ENCODE peak calls at places on chromosomes 4 and X, in ten cellular contexts. One of them, this sample, is unnamed.

GRCh38 chr4:5144384-5144783 is 93.1 kb downstream of the STK32B start:
- DNase-seq in HepG2: no peak
- DNase-seq in epithelial cell of proximal tubule: no peak
- DNase-seq in CD8-positive, alpha-beta T cell: no peak
- DNase-seq in H1: no peak
- DNase-seq in uterus: no peak
- DNase-seq in brain microvascular endothelial cell: no peak
- DNase-seq in dorsolateral prefrontal cortex: no peak
- DNase-seq in neural progenitor cell: no peak
- DNase-seq in astrocyte of the spinal cord: no peak
- DNase-seq in this sample: no peak

GRCh38 chr4:1075809-1076524 is 37.4 kb downstream of the RNF212 start:
- DNase-seq in HepG2: no peak
- DNase-seq in epithelial cell of proximal tubule: no peak
- DNase-seq in CD8-positive, alpha-beta T cell: no peak
- DNase-seq in H1: no peak
- DNase-seq in uterus: no peak
- DNase-seq in brain microvascular endothelial cell: no peak
- DNase-seq in dorsolateral prefrontal cortex: no peak
- DNase-seq in neural progenitor cell: no peak
- DNase-seq in astrocyte of the spinal cord: no peak
- DNase-seq in this sample: no peak

GRCh38 chrX:132146456-132146855 is 18.6 kb upstream of the FRMD7 start:
- DNase-seq in HepG2: peak
- DNase-seq in epithelial cell of proximal tubule: no peak
- DNase-seq in CD8-positive, alpha-beta T cell: no peak
- DNase-seq in H1: no peak
- DNase-seq in uterus: no peak
- DNase-seq in brain microvascular endothelial cell: no peak
- DNase-seq in dorsolateral prefrontal cortex: no peak
- DNase-seq in neural progenitor cell: peak
- DNase-seq in astrocyte of the spinal cord: no peak
- DNase-seq in this sample: no peak

GRCh38 chr4:37953620-37954325 is 6.4 kb upstream of the PTTG2 start:
- DNase-seq in HepG2: peak
- DNase-seq in epithelial cell of proximal tubule: no peak
- DNase-seq in CD8-positive, alpha-beta T cell: no peak
- DNase-seq in H1: no peak
- DNase-seq in uterus: no peak
- DNase-seq in brain microvascular endothelial cell: peak
- DNase-seq in dorsolateral prefrontal cortex: no peak
- DNase-seq in neural progenitor cell: no peak
- DNase-seq in astrocyte of the spinal cord: peak
- DNase-seq in this sample: peak

GRCh38 chrX:56029691-56030090 is 202.5 kb upstream of the KLF8 start:
- DNase-seq in HepG2: no peak
- DNase-seq in epithelial cell of proximal tubule: no peak
- DNase-seq in CD8-positive, alpha-beta T cell: no peak
- DNase-seq in H1: no peak
- DNase-seq in uterus: no peak
- DNase-seq in brain microvascular endothelial cell: no peak
- DNase-seq in dorsolateral prefrontal cortex: no peak
- DNase-seq in neural progenitor cell: no peak
- DNase-seq in astrocyte of the spinal cord: no peak
- DNase-seq in this sample: no peak

GRCh38 chr4:7254736-7255487 is 62.6 kb downstream of the SORCS2 start:
- DNase-seq in HepG2: no peak
- DNase-seq in epithelial cell of proximal tubule: no peak
- DNase-seq in CD8-positive, alpha-beta T cell: no peak
- DNase-seq in H1: no peak
- DNase-seq in uterus: no peak
- DNase-seq in brain microvascular endothelial cell: peak
- DNase-seq in dorsolateral prefrontal cortex: no peak
- DNase-seq in neural progenitor cell: no peak
- DNase-seq in astrocyte of the spinal cord: no peak
- DNase-seq in this sample: no peak

GRCh38 chr4:139278956-139279722 is 886 bp downstream of the MGARP start:
- DNase-seq in HepG2: no peak
- DNase-seq in epithelial cell of proximal tubule: no peak
- DNase-seq in CD8-positive, alpha-beta T cell: no peak
- DNase-seq in H1: peak
- DNase-seq in uterus: no peak
- DNase-seq in brain microvascular endothelial cell: no peak
- DNase-seq in dorsolateral prefrontal cortex: no peak
- DNase-seq in neural progenitor cell: peak
- DNase-seq in astrocyte of the spinal cord: peak
- DNase-seq in this sample: no peak

GRCh38 chrX:39648548-39649254 is 449.1 kb downstream of the BCOR start:
- DNase-seq in HepG2: no peak
- DNase-seq in epithelial cell of proximal tubule: no peak
- DNase-seq in CD8-positive, alpha-beta T cell: no peak
- DNase-seq in H1: no peak
- DNase-seq in uterus: no peak
- DNase-seq in brain microvascular endothelial cell: peak
- DNase-seq in dorsolateral prefrontal cortex: no peak
- DNase-seq in neural progenitor cell: no peak
- DNase-seq in astrocyte of the spinal cord: no peak
- DNase-seq in this sample: no peak

GRCh38 chr4:15234101-15234500 is 193.7 kb upstream of the C1QTNF7 start:
- DNase-seq in HepG2: no peak
- DNase-seq in epithelial cell of proximal tubule: no peak
- DNase-seq in CD8-positive, alpha-beta T cell: no peak
- DNase-seq in H1: no peak
- DNase-seq in uterus: no peak
- DNase-seq in brain microvascular endothelial cell: peak
- DNase-seq in dorsolateral prefrontal cortex: no peak
- DNase-seq in neural progenitor cell: no peak
- DNase-seq in astrocyte of the spinal cord: peak
- DNase-seq in this sample: peak

DNA sequence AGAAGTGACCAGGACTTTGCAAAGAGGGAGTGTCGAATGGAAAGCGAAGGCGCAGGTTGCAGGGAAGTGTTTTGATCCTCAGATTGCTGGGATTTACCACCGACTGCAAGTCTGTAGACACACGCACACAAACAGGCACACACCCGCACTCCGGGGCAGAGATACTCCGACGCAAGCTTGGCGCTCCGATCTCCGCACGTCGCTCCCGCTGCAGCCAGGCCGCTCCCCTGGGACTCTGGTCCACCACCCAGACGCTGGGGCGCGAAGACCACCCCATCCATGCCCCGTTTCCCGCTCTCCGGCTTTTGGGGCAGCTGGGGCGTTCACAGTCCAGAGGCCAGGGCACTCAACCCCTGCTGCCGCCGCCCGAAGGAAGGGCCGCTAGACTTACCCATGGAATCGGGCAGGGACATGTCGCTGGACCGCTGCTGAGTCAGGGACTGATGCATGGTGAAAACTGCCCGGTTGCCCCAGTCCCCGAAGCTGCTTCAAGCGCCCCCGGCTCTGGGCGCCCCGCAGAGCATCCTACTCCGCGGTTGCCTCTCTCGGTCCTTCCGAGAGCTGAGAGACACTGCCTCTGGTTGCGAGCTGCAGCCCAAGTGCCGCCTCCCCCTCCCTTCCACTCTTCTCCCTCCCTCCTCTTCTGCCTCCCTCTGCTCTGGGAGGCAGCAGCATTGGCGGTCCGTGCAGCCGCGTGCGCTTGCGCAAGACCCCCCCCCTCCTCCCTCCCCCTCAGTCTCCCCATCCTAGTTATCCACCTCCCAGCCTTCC is at the start of gene TMEM255A:
- DNase-seq in HepG2: no peak
- DNase-seq in epithelial cell of proximal tubule: no peak
- DNase-seq in CD8-positive, alpha-beta T cell: no peak
- DNase-seq in H1: peak
- DNase-seq in uterus: peak
- DNase-seq in brain microvascular endothelial cell: no peak
- DNase-seq in dorsolateral prefrontal cortex: peak
- DNase-seq in neural progenitor cell: peak
- DNase-seq in astrocyte of the spinal cord: peak
- DNase-seq in this sample: peak
- H3K4me3 ChIP-seq in HepG2: peak
- H3K4me3 ChIP-seq in epithelial cell of proximal tubule: peak
- H3K4me3 ChIP-seq in CD8-positive, alpha-beta T cell: peak
- H3K4me3 ChIP-seq in H1: peak
- H3K4me3 ChIP-seq in uterus: peak
- H3K4me3 ChIP-seq in brain microvascular endothelial cell: peak
- H3K4me3 ChIP-seq in dorsolateral prefrontal cortex: peak
- H3K4me3 ChIP-seq in neural progenitor cell: peak
- H3K4me3 ChIP-seq in astrocyte of the spinal cord: peak
- H3K4me3 ChIP-seq in this sample: no peak

GRCh38 chrX:19515615-19516105 is 352 bp upstream of the MAP3K15 start:
- DNase-seq in HepG2: no peak
- DNase-seq in epithelial cell of proximal tubule: no peak
- DNase-seq in CD8-positive, alpha-beta T cell: no peak
- DNase-seq in H1: no peak
- DNase-seq in uterus: no peak
- DNase-seq in brain microvascular endothelial cell: no peak
- DNase-seq in dorsolateral prefrontal cortex: no peak
- DNase-seq in neural progenitor cell: no peak
- DNase-seq in astrocyte of the spinal cord: no peak
- DNase-seq in this sample: no peak
- H3K4me3 ChIP-seq in HepG2: peak
- H3K4me3 ChIP-seq in epithelial cell of proximal tubule: peak
- H3K4me3 ChIP-seq in CD8-positive, alpha-beta T cell: no peak
- H3K4me3 ChIP-seq in H1: peak
- H3K4me3 ChIP-seq in uterus: no peak
- H3K4me3 ChIP-seq in brain microvascular endothelial cell: no peak
- H3K4me3 ChIP-seq in dorsolateral prefrontal cortex: no peak
- H3K4me3 ChIP-seq in neural progenitor cell: peak
- H3K4me3 ChIP-seq in astrocyte of the spinal cord: no peak
- H3K4me3 ChIP-seq in this sample: peak

GRCh38 chr4:157700898-157701694 is 471.7 kb downstream of the GASK1B start:
- DNase-seq in HepG2: no peak
- DNase-seq in epithelial cell of proximal tubule: no peak
- DNase-seq in CD8-positive, alpha-beta T cell: no peak
- DNase-seq in H1: no peak
- DNase-seq in uterus: no peak
- DNase-seq in brain microvascular endothelial cell: no peak
- DNase-seq in dorsolateral prefrontal cortex: no peak
- DNase-seq in neural progenitor cell: no peak
- DNase-seq in astrocyte of the spinal cord: peak
- DNase-seq in this sample: no peak
- H3K4me3 ChIP-seq in HepG2: no peak
- H3K4me3 ChIP-seq in epithelial cell of proximal tubule: no peak
- H3K4me3 ChIP-seq in CD8-positive, alpha-beta T cell: no peak
- H3K4me3 ChIP-seq in H1: no peak
- H3K4me3 ChIP-seq in uterus: no peak
- H3K4me3 ChIP-seq in brain microvascular endothelial cell: no peak
- H3K4me3 ChIP-seq in dorsolateral prefrontal cortex: no peak
- H3K4me3 ChIP-seq in neural progenitor cell: no peak
- H3K4me3 ChIP-seq in astrocyte of the spinal cord: no peak
- H3K4me3 ChIP-seq in this sample: no peak

GRCh38 chr4:3369781-3370660 is 71.7 kb upstream of the HGFAC start:
- DNase-seq in HepG2: no peak
- DNase-seq in epithelial cell of proximal tubule: no peak
- DNase-seq in CD8-positive, alpha-beta T cell: peak
- DNase-seq in H1: peak
- DNase-seq in uterus: peak
- DNase-seq in brain microvascular endothelial cell: peak
- DNase-seq in dorsolateral prefrontal cortex: no peak
- DNase-seq in neural progenitor cell: peak
- DNase-seq in astrocyte of the spinal cord: peak
- DNase-seq in this sample: peak

GRCh38 chr4:3368334-3368733 is 73.4 kb upstream of the HGFAC start:
- DNase-seq in HepG2: no peak
- DNase-seq in epithelial cell of proximal tubule: no peak
- DNase-seq in CD8-positive, alpha-beta T cell: no peak
- DNase-seq in H1: no peak
- DNase-seq in uterus: no peak
- DNase-seq in brain microvascular endothelial cell: no peak
- DNase-seq in dorsolateral prefrontal cortex: no peak
- DNase-seq in neural progenitor cell: no peak
- DNase-seq in astrocyte of the spinal cord: no peak
- DNase-seq in this sample: no peak

GRCh38 chr4:3367866-3368265 is 73.9 kb upstream of the HGFAC start:
- DNase-seq in HepG2: no peak
- DNase-seq in epithelial cell of proximal tubule: no peak
- DNase-seq in CD8-positive, alpha-beta T cell: no peak
- DNase-seq in H1: peak
- DNase-seq in uterus: no peak
- DNase-seq in brain microvascular endothelial cell: no peak
- DNase-seq in dorsolateral prefrontal cortex: no peak
- DNase-seq in neural progenitor cell: no peak
- DNase-seq in astrocyte of the spinal cord: no peak
- DNase-seq in this sample: no peak

GRCh38 chr4:3371038-3371437 is 70.7 kb upstream of the HGFAC start:
- DNase-seq in HepG2: no peak
- DNase-seq in epithelial cell of proximal tubule: no peak
- DNase-seq in CD8-positive, alpha-beta T cell: no peak
- DNase-seq in H1: no peak
- DNase-seq in uterus: no peak
- DNase-seq in brain microvascular endothelial cell: no peak
- DNase-seq in dorsolateral prefrontal cortex: no peak
- DNase-seq in neural progenitor cell: peak
- DNase-seq in astrocyte of the spinal cord: peak
- DNase-seq in this sample: peak

GRCh38 chr4:3368841-3369760 is 72.7 kb upstream of the HGFAC start:
- DNase-seq in HepG2: no peak
- DNase-seq in epithelial cell of proximal tubule: no peak
- DNase-seq in CD8-positive, alpha-beta T cell: peak
- DNase-seq in H1: peak
- DNase-seq in uterus: peak
- DNase-seq in brain microvascular endothelial cell: no peak
- DNase-seq in dorsolateral prefrontal cortex: no peak
- DNase-seq in neural progenitor cell: peak
- DNase-seq in astrocyte of the spinal cord: no peak
- DNase-seq in this sample: no peak
- H3K4me3 ChIP-seq in HepG2: no peak
- H3K4me3 ChIP-seq in epithelial cell of proximal tubule: no peak
- H3K4me3 ChIP-seq in CD8-positive, alpha-beta T cell: peak
- H3K4me3 ChIP-seq in H1: peak
- H3K4me3 ChIP-seq in uterus: no peak
- H3K4me3 ChIP-seq in brain microvascular endothelial cell: peak
- H3K4me3 ChIP-seq in dorsolateral prefrontal cortex: peak
- H3K4me3 ChIP-seq in neural progenitor cell: peak
- H3K4me3 ChIP-seq in astrocyte of the spinal cord: peak
- H3K4me3 ChIP-seq in this sample: peak